ENCODE peak calls at places on chromosomes 13 and 19, in five cellular contexts. J is GDM1, S is heart right ventricle, F is PC-3, U is NCI-H1092. V is an unnamed sample.

GRCh38 chr13:29849731-29850212 is 645 bp downstream of the UBL3 start:
- DNase-seq in U (no peak), J (no peak), F (peak), S (peak), V (peak)

GRCh38 chr13:36297259-36297599 is 385 bp downstream of the CCDC169 start:
- DNase-seq in S (no peak), F (peak), U (no peak), J (no peak), V (no peak)

GRCh38 chr19:5985098-5985783 is 7.3 kb upstream of the RANBP3 start:
- DNase-seq in F (peak), S (no peak), J (no peak), U (no peak), V (no peak)

GRCh38 chr13:112711528-112712265 is 21.9 kb downstream of the ATP11A start:
- DNase-seq in S (peak), F (peak), J (peak), U (no peak), V (peak)

GRCh38 chr19:13544423-13544822 is 38.1 kb upstream of the CACNA1A start:
- DNase-seq in S (no peak), J (no peak), U (no peak), F (no peak), V (no peak)

GRCh38 chr13:30745917-30746686 is 10.8 kb downstream of the ALOX5AP start:
- DNase-seq in J (peak), S (no peak), U (no peak), F (no peak), V (peak)

GRCh38 chr19:47124937-47125668 is 5.5 kb upstream of the SAE1 start:
- DNase-seq in U (peak), J (peak), F (peak), S (no peak), V (no peak)

GRCh38 chr19:52942371-52943133 is 19.3 kb upstream of the ZNF888 start:
- DNase-seq in J (peak), F (peak), S (peak), U (peak), V (peak)

GRCh38 chr13:113741101-113741731 is 17.8 kb upstream of the TMEM255B start:
- DNase-seq in S (no peak), U (no peak), J (peak), F (no peak), V (no peak)

GRCh38 chr13:74162782-74163181 is 28.6 kb upstream of the KLF12 start:
- DNase-seq in U (no peak), S (no peak), J (no peak), F (no peak), V (no peak)

GRCh38 chr19:5338661-5339469 is 1.7 kb downstream of the PTPRS start:
- DNase-seq in S (no peak), F (no peak), U (peak), J (no peak), V (no peak)

GRCh38 chr13:65378943-65379519 is 1851.1 kb downstream of the PCDH9 start:
- DNase-seq in S (no peak), F (peak), J (no peak), U (no peak), V (no peak)

GRCh38 chr13:54687173-54687572 is 1658.6 kb downstream of the OLFM4 start:
- DNase-seq in U (no peak), S (no peak), J (no peak), F (peak), V (no peak)

GRCh38 chr13:106796280-106797047 is 228.5 kb upstream of the ARGLU1 start:
- DNase-seq in F (no peak), S (no peak), J (no peak), U (no peak), V (no peak)

GRCh38 chr13:31587696-31588266 is 151.5 kb upstream of the RXFP2 start:
- DNase-seq in J (no peak), S (no peak), F (no peak), U (no peak), V (no peak)

GRCh38 chr13:101514695-101515275 is 62.3 kb downstream of the ITGBL1 start:
- DNase-seq in F (peak), S (peak), U (peak), J (no peak), V (peak)

GRCh38 chr19:47330466-47330869 is 1.5 kb upstream of the C5AR2 start:
- DNase-seq in J (no peak), F (no peak), S (no peak), U (no peak), V (no peak)

GRCh38 chr13:92676246-92676645 is 550.4 kb upstream of the GPC6 start:
- DNase-seq in J (no peak), F (no peak), S (no peak), U (no peak), V (no peak)

GRCh38 chr19:4379383-4380253 is 20.7 kb downstream of the SH3GL1 start:
- DNase-seq in J (no peak), U (no peak), S (no peak), F (peak), V (peak)

GRCh38 chr19:11373166-11373884 is 1.1 kb upstream of the SWSAP1 start:
- DNase-seq in U (peak), F (peak), S (no peak), J (no peak), V (no peak)

GRCh38 chr13:73984949-73985691 is 149.1 kb downstream of the KLF12 start:
- DNase-seq in U (peak), F (no peak), S (peak), J (no peak), V (no peak)

GRCh38 chr19:18173054-18173571 is 500 bp upstream of the IFI30 start:
- DNase-seq in S (no peak), F (no peak), U (no peak), J (no peak), V (peak)

GRCh38 chr13:70814684-70815083 is 706.4 kb upstream of the KLHL1 start:
- DNase-seq in S (no peak), U (no peak), J (peak), F (no peak), V (no peak)

GRCh38 chr19:281156-281853 is 9.9 kb downstream of the PLPP2 start:
- DNase-seq in J (no peak), S (no peak), U (no peak), F (no peak), V (no peak)

GRCh38 chr19:4556574-4557185 is 2.8 kb downstream of the SEMA6B start:
- DNase-seq in S (no peak), F (peak), U (no peak), J (no peak), V (peak)

GRCh38 chr19:18385675-18386542 is at the start of gene GDF15:
- DNase-seq in F (peak), U (no peak), J (no peak), S (peak), V (peak)

GRCh38 chr19:800360-801029 is 3.2 kb downstream of the PTBP1 start:
- DNase-seq in U (no peak), F (peak), S (no peak), J (no peak), V (peak)

GRCh38 chr19:54448037-54448773 is 794 bp upstream of the LENG8 start:
- DNase-seq in U (no peak), J (peak), F (peak), S (peak), V (peak)

GRCh38 chr13:38785047-38785446 is 98.2 kb downstream of the FREM2 start:
- DNase-seq in J (no peak), U (no peak), S (no peak), F (no peak), V (no peak)

GRCh38 chr13:20160346-20161274 is at the start of gene GJA3:
- DNase-seq in S (peak), U (no peak), J (peak), F (peak), V (no peak)

GRCh38 chr13:51475727-51476521 is 23.1 kb upstream of the INTS6 start:
- DNase-seq in J (peak), S (no peak), U (no peak), F (peak), V (no peak)

GRCh38 chr13:48853381-48854102 is 122.2 kb upstream of the FNDC3A start:
- DNase-seq in S (no peak), F (no peak), U (no peak), J (no peak), V (no peak)

GRCh38 chr19:33905937-33906577 is 109.4 kb downstream of the KCTD15 start:
- DNase-seq in J (no peak), U (no peak), F (peak), S (peak), V (peak)

GRCh38 chr19:34217952-34218817 is 36.2 kb upstream of the GARRE1 start:
- DNase-seq in U (peak), F (peak), J (peak), S (no peak), V (peak)

V was measured in left colon.